ENCODE peak calls at places on chromosomes 1 and 21, in ten cellular contexts. Q is psoas muscle; T is stomach; W is CD8-positive, alpha-beta T cell; H is colonic mucosa; L is lung; C is left ventricle myocardium inferior; V is MM.1S; F is H1; G is cardiac muscle cell. P is an unnamed sample. For H3K4me1, the result is how much of the 10 kb centered on the place peaks cover.

GRCh38 chr1:94383966-94384408 is 34.2 kb upstream of the ABCD3 start:
- DNase-seq in Q (no peak), T (no peak), W (no peak), H (peak), L (peak), C (no peak), V (no peak), F (no peak), G (no peak), P (no peak)

GRCh38 chr1:222547944-222548671 is at the start of gene HHIPL2:
- DNase-seq in Q (no peak), T (no peak), W (no peak), H (no peak), L (no peak), C (no peak), V (no peak), F (no peak), G (no peak), P (no peak)

GRCh38 chr1:213623862-213624261 is 363.9 kb upstream of the PROX1 start:
- DNase-seq in Q (no peak), T (no peak), W (no peak), H (no peak), L (no peak), C (no peak), V (no peak), F (no peak), G (no peak), P (no peak)

GRCh38 chr1:227747948-227748495 is 12.8 kb downstream of the SNAP47 start:
- DNase-seq in Q (peak), T (no peak), W (no peak), H (no peak), L (no peak), C (no peak), V (no peak), F (no peak), G (no peak), P (no peak)

GRCh38 chr1:181087400-181087901 is 1.0 kb upstream of the IER5 start:
- DNase-seq in Q (no peak), T (no peak), W (no peak), H (no peak), L (no peak), C (no peak), V (peak), F (no peak), G (no peak), P (no peak)

GRCh38 chr1:109136766-109137165 is 22.9 kb downstream of the ELAPOR1 start:
- DNase-seq in Q (no peak), T (no peak), W (no peak), H (peak), L (no peak), C (no peak), V (no peak), F (no peak), G (no peak), P (no peak)

GRCh38 chr1:150564051-150564991 is 15.1 kb downstream of the MCL1 start:
- DNase-seq in Q (no peak), T (no peak), W (no peak), H (no peak), L (no peak), C (no peak), V (peak), F (no peak), G (no peak), P (no peak)

GRCh38 chr1:24720152-24720551 is 25.1 kb upstream of the CLIC4 start:
- DNase-seq in Q (peak), T (peak), W (no peak), H (peak), L (peak), C (peak), V (no peak), F (no peak), G (no peak), P (peak)

GRCh38 chr1:30302808-30303310 is 420.5 kb downstream of the MATN1 start:
- DNase-seq in Q (no peak), T (no peak), W (no peak), H (peak), L (no peak), C (no peak), V (no peak), F (peak), G (no peak), P (no peak)

GRCh38 chr1:35377553-35377952 is 109.0 kb downstream of the ZMYM4 start:
- DNase-seq in Q (no peak), T (no peak), W (no peak), H (no peak), L (no peak), C (no peak), V (no peak), F (no peak), G (no peak), P (no peak)

GRCh38 chr1:192550922-192551534 is 24.5 kb upstream of the RGS1 start:
- DNase-seq in Q (no peak), T (no peak), W (no peak), H (no peak), L (no peak), C (no peak), V (peak), F (no peak), G (no peak), P (no peak)

GRCh38 chr1:197567442-197567841 is 207.8 kb downstream of the DENND1B start:
- DNase-seq in Q (no peak), T (no peak), W (no peak), H (no peak), L (no peak), C (no peak), V (no peak), F (no peak), G (no peak), P (no peak)

GRCh38 chr21:31599563-31599962 is 59.9 kb upstream of the SOD1 start:
- DNase-seq in Q (no peak), T (no peak), W (no peak), H (no peak), L (no peak), C (no peak), V (no peak), F (no peak), G (no peak), P (no peak)

GRCh38 chr21:32189688-32190483 is 89.0 kb downstream of the MIS18A start:
- DNase-seq in Q (no peak), T (no peak), W (no peak), H (no peak), L (peak), C (no peak), V (no peak), F (no peak), G (no peak), P (no peak)

GRCh38 chr1:62676606-62677356 is 11.4 kb downstream of the DOCK7 start:
- DNase-seq in Q (no peak), T (no peak), W (no peak), H (no peak), L (no peak), C (no peak), V (no peak), F (no peak), G (no peak), P (no peak)

GRCh38 chr1:111227875-111228747 is 598 bp downstream of the CHI3L2 start:
- DNase-seq in Q (no peak), T (peak), W (no peak), H (no peak), L (no peak), C (peak), V (no peak), F (no peak), G (no peak), P (no peak)
- H3K4me1 ChIP-seq in Q (under half), T (under half), W (half or more), H (under half), L (under half), C (under half), V (under half), F (under half), G (under half), P (under half)

DNA sequence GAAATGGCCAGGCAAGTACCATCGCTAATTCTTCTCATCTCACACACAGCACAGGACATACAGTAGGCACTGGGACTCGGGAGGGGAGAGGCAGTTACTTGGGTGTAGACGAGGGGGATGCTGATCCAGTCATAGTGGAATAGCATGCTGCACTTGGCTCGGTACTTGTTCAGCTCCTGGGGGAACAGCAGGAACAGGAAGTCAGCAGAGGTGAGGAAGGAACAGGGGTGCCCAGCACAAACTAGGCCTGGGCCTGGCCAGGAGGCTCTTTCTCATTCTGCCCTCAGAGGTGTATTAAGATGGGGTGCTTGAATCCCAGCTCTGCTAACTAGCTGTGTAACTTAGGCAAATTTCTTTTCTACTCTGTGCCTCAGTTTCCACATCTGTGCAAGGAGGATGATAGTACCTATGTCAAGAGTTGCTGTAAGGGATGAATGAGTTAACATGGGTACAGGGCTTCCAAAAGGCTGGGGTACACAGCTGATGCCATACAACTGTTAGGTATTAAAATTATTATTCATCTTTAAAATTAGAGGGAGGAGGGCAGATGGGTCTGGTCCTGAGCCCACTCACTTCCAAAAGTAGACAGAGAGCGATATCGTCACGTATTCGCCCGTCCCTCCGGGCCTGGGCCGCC is 2.4 kb downstream of the BEST4 start:
- DNase-seq in Q (no peak), T (no peak), W (no peak), H (no peak), L (no peak), C (no peak), V (no peak), F (no peak), G (no peak), P (no peak)
- H3K4me3 ChIP-seq in Q (peak), T (peak), W (peak), H (peak), L (no peak), C (peak), V (peak), F (peak), G (peak), P (no peak)

DNA sequence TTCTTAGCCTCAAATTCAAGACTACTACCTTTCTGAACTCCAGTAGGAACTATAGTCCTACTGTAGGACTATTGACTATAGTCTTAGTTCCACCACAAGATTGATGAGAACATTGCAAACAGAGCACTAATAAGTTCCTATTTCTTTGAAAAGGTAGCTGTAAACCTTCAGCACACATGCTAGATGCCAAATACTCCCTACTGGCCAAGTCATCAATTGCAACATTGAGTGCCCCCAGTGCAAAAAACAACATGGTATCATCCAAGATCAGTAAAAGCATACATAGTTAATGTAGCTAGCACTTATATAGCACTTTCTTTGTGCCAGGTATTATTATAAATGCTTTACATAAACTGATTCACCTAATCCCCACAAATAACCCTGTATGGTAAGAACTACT is 99.8 kb downstream of the MRPL39 start:
- DNase-seq in Q (no peak), T (no peak), W (no peak), H (no peak), L (no peak), C (no peak), V (no peak), F (no peak), G (no peak), P (no peak)
- TF ChIP-seq CTCF in Q (no peak), T (no peak), W (no peak), H (no peak), L (no peak), C (no peak), V (no peak), F (no peak), G (no peak), P (no peak)

DNA sequence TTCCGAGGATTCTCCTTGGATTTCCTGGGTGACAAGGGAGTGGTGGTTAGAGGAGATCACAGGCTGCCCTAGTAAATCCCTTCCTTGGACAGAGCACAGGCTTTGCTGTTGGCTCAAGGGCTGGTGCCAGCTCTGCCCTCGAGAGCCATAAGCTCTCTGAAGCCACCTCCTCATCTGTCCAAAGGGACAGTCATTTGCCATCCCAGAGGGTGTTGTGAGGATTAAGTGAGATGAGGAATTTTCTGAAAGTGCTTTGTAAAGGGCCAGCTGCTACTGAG is 6.5 kb downstream of the TAGLN2 start:
- DNase-seq in Q (no peak), T (no peak), W (no peak), H (no peak), L (no peak), C (no peak), V (no peak), F (no peak), G (no peak), P (no peak)
- H3K4me1 ChIP-seq in Q (under half), T (half or more), W (under half), H (under half), L (under half), C (half or more), V (under half), F (under half), G (under half), P (under half)

DNA sequence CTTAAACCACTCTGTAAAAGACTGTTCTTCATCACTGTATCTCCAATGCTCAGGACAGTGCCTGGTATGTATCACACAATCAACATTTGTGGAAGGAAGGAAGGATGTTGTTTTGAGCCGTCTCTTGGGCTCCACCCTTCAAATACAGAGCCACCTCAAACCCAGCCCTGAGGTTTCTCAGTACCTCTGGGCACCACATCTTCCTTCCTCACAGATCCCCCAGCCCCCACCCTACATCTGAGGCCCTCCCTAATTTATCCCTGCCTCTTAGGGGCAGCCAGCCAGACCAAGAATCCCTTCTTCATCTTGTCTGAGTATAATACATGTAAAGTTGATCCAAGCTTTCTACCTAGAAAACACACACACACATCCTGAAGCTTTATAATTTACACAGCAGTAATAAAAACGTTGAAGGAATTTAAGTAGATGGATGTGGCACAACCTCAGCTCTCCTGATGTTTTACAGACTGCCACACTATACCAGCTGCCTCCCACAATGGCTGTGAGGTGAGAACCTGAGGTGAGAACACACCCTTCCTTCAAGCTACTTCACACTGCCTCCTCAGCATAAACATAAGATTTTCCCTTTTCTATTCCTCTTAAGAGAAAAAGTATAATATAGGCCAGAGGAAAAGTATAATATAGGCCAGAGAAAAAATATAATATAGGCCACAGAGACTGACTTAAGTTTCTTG is 48.5 kb downstream of the CDC7 start:
- DNase-seq in Q (no peak), T (no peak), W (no peak), H (no peak), L (no peak), C (no peak), V (no peak), F (no peak), G (no peak), P (no peak)
- H3K4me3 ChIP-seq in Q (no peak), T (no peak), W (peak), H (no peak), L (no peak), C (no peak), V (no peak), F (no peak), G (no peak), P (no peak)

DNA sequence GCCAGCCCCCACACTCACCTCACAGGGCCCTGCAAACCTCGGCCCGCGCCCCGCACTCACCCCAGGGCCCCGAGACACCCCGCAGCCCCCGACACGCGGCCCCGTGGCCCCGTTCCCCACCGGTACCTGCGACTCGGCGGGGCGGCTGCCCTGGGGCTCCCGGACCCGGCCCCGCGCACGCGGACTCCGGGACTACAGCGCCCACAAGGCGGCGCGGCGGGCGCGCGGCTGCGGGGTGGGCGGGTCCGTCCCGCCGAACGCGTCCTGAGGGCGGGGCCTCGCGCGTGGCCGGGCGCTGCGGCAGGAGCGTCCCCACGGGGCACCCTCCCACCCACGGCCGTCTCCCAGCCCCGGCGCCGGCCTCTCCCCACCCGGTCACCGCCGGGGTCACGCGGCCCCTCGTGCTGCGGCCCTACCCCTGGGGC is at the start of gene SLC19A1:
- DNase-seq in Q (peak), T (peak), W (peak), H (peak), L (peak), C (peak), V (peak), F (peak), G (peak), P (peak)
- TF ChIP-seq CTCF in Q (peak), T (no peak), W (peak), H (peak), L (peak), C (peak), V (no peak), F (peak), G (peak), P (peak)

DNA sequence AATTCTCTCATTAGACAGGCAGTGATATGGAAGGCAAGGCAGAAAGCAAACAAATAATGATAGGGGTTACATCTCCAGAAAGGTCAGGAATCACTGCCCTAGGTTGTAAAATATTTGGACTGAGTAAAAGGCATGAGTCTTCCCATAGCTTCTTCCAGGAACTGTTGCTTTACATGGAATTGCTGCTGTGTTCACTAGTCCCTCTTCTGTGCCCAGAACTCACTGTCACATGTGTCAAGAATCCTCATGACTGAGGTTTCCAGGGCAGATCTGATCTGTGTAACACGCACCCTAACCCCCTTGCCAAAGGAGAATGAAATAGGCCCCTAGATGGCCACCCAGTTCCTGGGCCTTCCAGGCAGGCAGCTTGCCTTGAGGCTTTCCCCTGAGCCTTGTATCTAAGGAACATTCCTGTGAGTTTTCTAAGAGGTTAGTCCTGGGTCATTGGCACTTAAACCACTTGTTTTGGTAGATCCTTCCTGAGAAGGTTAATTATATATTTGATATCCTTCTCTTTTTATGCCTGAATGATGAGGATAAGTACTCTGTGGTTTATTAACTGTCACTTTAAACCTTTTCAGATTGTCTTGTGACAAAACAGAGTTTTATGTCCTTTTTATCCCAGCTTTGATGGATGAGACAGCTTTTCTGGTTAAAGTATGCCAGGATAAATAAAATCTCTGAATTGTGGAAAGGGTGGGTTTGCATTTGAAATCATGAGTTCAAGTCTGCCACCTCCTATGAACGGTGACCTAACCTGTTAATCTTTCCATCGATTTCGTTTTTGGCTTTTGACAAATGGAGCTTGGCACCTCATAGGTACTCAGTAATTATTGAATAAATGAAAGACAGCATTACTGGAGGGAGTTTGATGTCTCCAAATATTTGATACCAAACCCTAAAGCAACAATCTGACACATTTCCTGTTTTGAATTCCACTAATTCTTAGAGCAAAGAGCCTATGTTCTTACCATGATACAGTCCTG is 163.3 kb downstream of the DHRS3 start:
- DNase-seq in Q (peak), T (no peak), W (no peak), H (no peak), L (no peak), C (no peak), V (no peak), F (no peak), G (peak), P (no peak)
- H3K4me1 ChIP-seq in Q (half or more), T (half or more), W (half or more), H (under half), L (half or more), C (half or more), V (under half), F (under half), G (under half), P (under half)

DNA sequence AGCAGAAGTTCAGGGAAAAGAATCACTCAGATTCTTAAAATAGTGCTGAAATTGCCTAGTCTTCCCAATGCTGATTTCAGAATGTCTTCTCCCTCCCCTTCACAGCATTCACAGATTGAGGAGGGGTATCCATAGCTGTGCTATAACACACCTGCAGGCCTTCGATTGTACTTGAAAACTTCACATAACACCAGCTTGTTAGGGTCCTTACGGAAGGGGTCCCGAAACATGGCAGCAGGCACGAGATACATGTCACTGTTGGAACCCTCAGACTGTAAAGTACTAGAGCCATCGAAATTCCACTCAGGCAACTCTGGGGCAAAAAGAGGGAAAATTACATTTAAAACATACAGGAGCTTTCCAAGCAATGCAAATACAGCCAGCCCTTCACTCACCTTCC is 4.6 kb downstream of the GLUL start:
- DNase-seq in Q (no peak), T (no peak), W (no peak), H (no peak), L (no peak), C (no peak), V (no peak), F (no peak), G (no peak), P (no peak)
- H3K4me3 ChIP-seq in Q (no peak), T (peak), W (no peak), H (no peak), L (no peak), C (peak), V (no peak), F (no peak), G (no peak), P (no peak)